ENCODE peak calls at places on chromosomes 5 and 9, in seven cellular contexts. W, B, X, I, J, K and S are unnamed samples.

GRCh38 chr9:26266111-26266791 is 588.0 kb upstream of the TUSC1 start:
- DNase-seq in W (peak; percentile 54), B (no peak), X (no peak), I (no peak), J (no peak), K (no peak), S (no peak)

GRCh38 chr9:91255327-91255726 is 106.4 kb downstream of the AUH start:
- DNase-seq in W (no peak), B (no peak), X (no peak), I (no peak), J (no peak), K (no peak), S (no peak)

GRCh38 chr9:101635473-101635872 is 40.7 kb upstream of the PPP3R2 start:
- DNase-seq in W (no peak), B (no peak), X (no peak), I (no peak), J (no peak), K (no peak), S (no peak)

GRCh38 chr5:39689919-39690318 is 265.1 kb upstream of the DAB2 start:
- DNase-seq in W (no peak), B (no peak), X (no peak), I (no peak), J (no peak), K (no peak), S (no peak)

GRCh38 chr5:151657105-151657504 is 29.6 kb downstream of the SPARC start:
- DNase-seq in W (no peak), B (no peak), X (no peak), I (no peak), J (no peak), K (no peak), S (no peak)

GRCh38 chr5:119862654-119863053 is 233.3 kb downstream of the FAM170A start:
- DNase-seq in W (no peak), B (no peak), X (no peak), I (no peak), J (no peak), K (no peak), S (no peak)

GRCh38 chr9:69168709-69169217 is 5.3 kb upstream of the TJP2 start:
- DNase-seq in W (peak; percentile 62), B (peak; percentile 11), X (peak; percentile 80), I (no peak), J (no peak), K (peak; percentile 59), S (no peak)

GRCh38 chr9:33445941-33446506 is 1.4 kb downstream of the AQP3 start:
- DNase-seq in W (no peak), B (no peak), X (no peak), I (no peak), J (no peak), K (no peak), S (no peak)

GRCh38 chr5:151480859-151481258 is 33.5 kb downstream of the SLC36A1 start:
- DNase-seq in W (peak; percentile 43), B (no peak), X (no peak), I (no peak), J (no peak), K (no peak), S (no peak)

GRCh38 chr5:139180850-139181785 is 17.1 kb downstream of the SIL1 start:
- DNase-seq in W (no peak), B (no peak), X (no peak), I (no peak), J (no peak), K (no peak), S (no peak)

GRCh38 chr5:66645039-66645438 is 48.8 kb downstream of the MAST4 start:
- DNase-seq in W (no peak), B (no peak), X (no peak), I (no peak), J (no peak), K (no peak), S (no peak)

GRCh38 chr9:132312873-132313272 is 41.9 kb downstream of the SETX start:
- DNase-seq in W (no peak), B (no peak), X (no peak), I (no peak), J (no peak), K (no peak), S (no peak)

GRCh38 chr5:89097103-89097502 is 214.1 kb upstream of the MEF2C start:
- DNase-seq in W (no peak), B (no peak), X (no peak), I (no peak), J (no peak), K (no peak), S (no peak)

GRCh38 chr9:133099726-133100517 is 21.1 kb downstream of the RALGDS start:
- DNase-seq in W (no peak), B (no peak), X (no peak), I (peak; percentile 6), J (peak; percentile 32), K (no peak), S (no peak)

GRCh38 chr5:33231214-33231710 is 209.5 kb upstream of the TARS1 start:
- DNase-seq in W (no peak), B (no peak), X (no peak), I (no peak), J (no peak), K (no peak), S (no peak)

GRCh38 chr5:79791843-79792242 is 102.2 kb downstream of the CMYA5 start:
- DNase-seq in W (no peak), B (no peak), X (no peak), I (peak; percentile 35), J (no peak), K (no peak), S (no peak)

GRCh38 chr9:95025213-95026170 is 292.0 kb downstream of the FANCC start:
- DNase-seq in W (peak; percentile 97), B (no peak), X (no peak), I (peak; percentile 87), J (peak; percentile 71), K (no peak), S (no peak)

GRCh38 chr5:122959740-122960450 is 76.6 kb downstream of the PPIC start:
- DNase-seq in W (no peak), B (no peak), X (no peak), I (no peak), J (no peak), K (no peak), S (no peak)

GRCh38 chr9:123656565-123656964 is 273.4 kb downstream of the DENND1A start:
- DNase-seq in W (peak; percentile 51), B (no peak), X (no peak), I (no peak), J (no peak), K (no peak), S (no peak)

GRCh38 chr5:139565411-139566305 is 4.5 kb downstream of the UBE2D2 start:
- DNase-seq in W (no peak), B (peak; percentile 72), X (peak; percentile 71), I (no peak), J (no peak), K (peak; percentile 83), S (peak; percentile 93)

GRCh38 chr5:68476854-68477253 is 261.3 kb downstream of the PIK3R1 start:
- DNase-seq in W (no peak), B (no peak), X (no peak), I (no peak), J (no peak), K (no peak), S (no peak)

GRCh38 chr5:158560170-158560569 is 539.5 kb downstream of the EBF1 start:
- DNase-seq in W (no peak), B (no peak), X (peak; percentile 5), I (no peak), J (no peak), K (peak; percentile 24), S (no peak)

GRCh38 chr9:136958473-136958872 is 6.4 kb downstream of the LCN12 start:
- DNase-seq in W (no peak), B (no peak), X (no peak), I (no peak), J (no peak), K (no peak), S (no peak)

GRCh38 chr5:171835066-171835465 is 49.4 kb downstream of the SMIM23 start:
- DNase-seq in W (no peak), B (no peak), X (no peak), I (no peak), J (no peak), K (no peak), S (no peak)

GRCh38 chr5:154077692-154078091 is 38.9 kb downstream of the MFAP3 start:
- DNase-seq in W (peak; percentile 76), B (no peak), X (no peak), I (peak; percentile 64), J (no peak), K (no peak), S (no peak)

GRCh38 chr5:16808936-16809815 is 126.9 kb downstream of the MYO10 start:
- DNase-seq in W (peak; percentile 2), B (no peak), X (no peak), I (no peak), J (no peak), K (no peak), S (no peak)

GRCh38 chr9:82109626-82110025 is 121.1 kb downstream of the SPATA31D1 start:
- DNase-seq in W (no peak), B (no peak), X (no peak), I (no peak), J (no peak), K (no peak), S (no peak)